ENCODE peak calls at places on chromosomes 4 and X, in nine cellular contexts. P, Q, B, J, E, T, S, Y and X are unnamed samples.

GRCh38 chr4:47510506-47511143 is 25.6 kb downstream of the ATP10D start:
- DNase-seq in P (peak; percentile 36), Q (no peak), B (no peak), J (no peak), E (no peak), T (no peak), S (no peak), Y (no peak), X (no peak)

GRCh38 chrX:14363719-14364118 is 165.6 kb upstream of the GLRA2 start:
- DNase-seq in P (no peak), Q (no peak), B (no peak), J (no peak), E (no peak), T (no peak), S (no peak), Y (no peak), X (no peak)

GRCh38 chr4:110904435-110905050 is 281.7 kb upstream of the PITX2 start:
- DNase-seq in P (no peak), Q (peak; percentile 31), B (no peak), J (no peak), E (no peak), T (no peak), S (no peak), Y (no peak), X (no peak)

GRCh38 chrX:1207496-1208025 is 4.9 kb downstream of the CRLF2 start:
- DNase-seq in P (no peak), Q (no peak), B (no peak), J (no peak), E (no peak), T (no peak), S (no peak), Y (peak; percentile 39), X (no peak)

GRCh38 chr4:11732155-11732554 is 303.5 kb upstream of the HS3ST1 start:
- DNase-seq in P (no peak), Q (peak; percentile 55), B (no peak), J (no peak), E (no peak), T (no peak), S (no peak), Y (no peak), X (no peak)

GRCh38 chr4:112759313-112759712 is 122.4 kb downstream of the LARP7 start:
- DNase-seq in P (no peak), Q (no peak), B (no peak), J (no peak), E (no peak), T (no peak), S (no peak), Y (no peak), X (no peak)

GRCh38 chrX:149721778-149722177 is 9.9 kb downstream of the MAGEA11 start:
- DNase-seq in P (no peak), Q (no peak), B (no peak), J (no peak), E (no peak), T (no peak), S (no peak), Y (no peak), X (no peak)

GRCh38 chrX:125004799-125005198 is 314.9 kb upstream of the TEX13C start:
- DNase-seq in P (no peak), Q (no peak), B (no peak), J (no peak), E (no peak), T (no peak), S (no peak), Y (no peak), X (no peak)

GRCh38 chr4:98641906-98642668 is 16.3 kb downstream of the TSPAN5 start:
- DNase-seq in P (no peak), Q (no peak), B (no peak), J (no peak), E (no peak), T (no peak), S (no peak), Y (no peak), X (no peak)

GRCh38 chrX:43139645-43140044 is 361.7 kb upstream of the PPP1R2C start:
- DNase-seq in P (no peak), Q (no peak), B (no peak), J (no peak), E (no peak), T (no peak), S (no peak), Y (no peak), X (no peak)

GRCh38 chr4:7333024-7333780 is 101.5 kb downstream of the PSAPL1 start:
- DNase-seq in P (no peak), Q (no peak), B (no peak), J (no peak), E (no peak), T (no peak), S (no peak), Y (no peak), X (no peak)

GRCh38 chr4:84837751-84838150 is 128.7 kb downstream of the WDFY3 start:
- DNase-seq in P (no peak), Q (no peak), B (no peak), J (no peak), E (no peak), T (no peak), S (no peak), Y (no peak), X (no peak)

GRCh38 chrX:11481035-11481434 is 184.7 kb downstream of the ARHGAP6 start:
- DNase-seq in P (no peak), Q (no peak), B (no peak), J (no peak), E (no peak), T (no peak), S (no peak), Y (no peak), X (no peak)

GRCh38 chrX:77415882-77416281 is 31.3 kb upstream of the FGF16 start:
- DNase-seq in P (no peak), Q (no peak), B (no peak), J (no peak), E (no peak), T (no peak), S (no peak), Y (no peak), X (no peak)

GRCh38 chrX:154526901-154527675 is 11.1 kb upstream of the FAM3A start:
- DNase-seq in P (peak; percentile 84), Q (peak; percentile 63), B (peak; percentile 52), J (peak; percentile 74), E (peak; percentile 65), T (peak; percentile 54), S (peak; percentile 47), Y (peak; percentile 87), X (peak; percentile 92)

GRCh38 chrX:48958635-48959094 is 1.3 kb upstream of the OTUD5 start:
- DNase-seq in P (peak; percentile 18), Q (peak; percentile 40), B (no peak), J (no peak), E (peak; percentile 19), T (no peak), S (no peak), Y (peak; percentile 82), X (no peak)

GRCh38 chrX:19326567-19326966 is 17.2 kb upstream of the PDHA1 start:
- DNase-seq in P (no peak), Q (no peak), B (no peak), J (no peak), E (no peak), T (no peak), S (no peak), Y (no peak), X (no peak)

GRCh38 chr4:26404597-26405323 is 83.9 kb downstream of the RBPJ start:
- DNase-seq in P (no peak), Q (no peak), B (no peak), J (no peak), E (no peak), T (no peak), S (no peak), Y (no peak), X (no peak)

GRCh38 chr4:106569151-106570029 is 200.8 kb upstream of the GIMD1 start:
- DNase-seq in P (no peak), Q (no peak), B (no peak), J (no peak), E (no peak), T (no peak), S (no peak), Y (no peak), X (no peak)

GRCh38 chr4:163534056-163534455 is 39.6 kb downstream of the TMA16 start:
- DNase-seq in P (no peak), Q (no peak), B (no peak), J (no peak), E (no peak), T (no peak), S (no peak), Y (no peak), X (no peak)

GRCh38 chr4:952881-953573 is 20.3 kb downstream of the DGKQ start:
- DNase-seq in P (no peak), Q (no peak), B (no peak), J (no peak), E (no peak), T (no peak), S (no peak), Y (no peak), X (no peak)

GRCh38 chrX:24619647-24620046 is 27.5 kb downstream of the PCYT1B start:
- DNase-seq in P (peak; percentile 63), Q (no peak), B (no peak), J (no peak), E (peak; percentile 33), T (peak; percentile 14), S (no peak), Y (no peak), X (peak; percentile 8)

GRCh38 chrX:133362538-133362937 is 52.8 kb downstream of the GPC4 start:
- DNase-seq in P (peak; percentile 74), Q (no peak), B (no peak), J (no peak), E (no peak), T (no peak), S (no peak), Y (no peak), X (no peak)

GRCh38 chr4:28822163-28822562 is 1898.0 kb upstream of the PCDH7 start:
- DNase-seq in P (no peak), Q (no peak), B (no peak), J (no peak), E (no peak), T (no peak), S (no peak), Y (no peak), X (no peak)

GRCh38 chr4:77022581-77023133 is 53.1 kb downstream of the CCNI start:
- DNase-seq in P (no peak), Q (no peak), B (no peak), J (peak; percentile 13), E (no peak), T (no peak), S (no peak), Y (no peak), X (peak; percentile 42)

GRCh38 chrX:13691845-13692334 is 3.0 kb downstream of the RAB9A start:
- DNase-seq in P (no peak), Q (no peak), B (no peak), J (no peak), E (no peak), T (no peak), S (no peak), Y (no peak), X (no peak)